ENCODE peak calls at places on chromosomes 7 and 10, in nine cellular contexts. I is CD4-positive, CD25-positive, alpha-beta regulatory T cell; V is ovary; N is A549; M is AG04450; W is lung; L is neuronal stem cell; F is colonic mucosa; P is left ventricle myocardium inferior. S is an unnamed sample.

GRCh38 chr7:3897430-3898385 is 596.7 kb downstream of the SDK1 start:
- DNase-seq in I (peak), V (no peak), N (peak), M (peak), W (no peak), L (no peak), F (no peak), P (no peak), S (no peak)

GRCh38 chr7:135943266-135943889 is 33.8 kb downstream of the MTPN start:
- DNase-seq in I (no peak), V (no peak), N (no peak), M (no peak), W (no peak), L (no peak), F (no peak), P (no peak), S (no peak)

GRCh38 chr10:48507494-48507893 is 97.4 kb downstream of the ARHGAP22 start:
- DNase-seq in I (no peak), V (no peak), N (no peak), M (no peak), W (no peak), L (no peak), F (peak), P (no peak), S (no peak)

GRCh38 chr7:29106128-29106988 is 40.0 kb downstream of the CPVL start:
- DNase-seq in I (no peak), V (no peak), N (no peak), M (peak), W (peak), L (peak), F (peak), P (no peak), S (no peak)

GRCh38 chr7:80410081-80410480 is 101.8 kb downstream of the GNAT3 start:
- DNase-seq in I (no peak), V (no peak), N (no peak), M (no peak), W (no peak), L (no peak), F (no peak), P (no peak), S (no peak)

GRCh38 chr7:28618383-28618782 is 206.1 kb downstream of the CREB5 start:
- DNase-seq in I (no peak), V (no peak), N (no peak), M (no peak), W (no peak), L (no peak), F (no peak), P (no peak), S (no peak)

GRCh38 chr7:129222064-129222463 is 2.8 kb upstream of the AHCYL2 start:
- DNase-seq in I (no peak), V (no peak), N (no peak), M (no peak), W (no peak), L (no peak), F (no peak), P (no peak), S (no peak)

GRCh38 chr10:78062296-78062695 is 28.6 kb downstream of the RPS24 start:
- DNase-seq in I (no peak), V (no peak), N (no peak), M (no peak), W (no peak), L (no peak), F (no peak), P (no peak), S (no peak)

DNA sequence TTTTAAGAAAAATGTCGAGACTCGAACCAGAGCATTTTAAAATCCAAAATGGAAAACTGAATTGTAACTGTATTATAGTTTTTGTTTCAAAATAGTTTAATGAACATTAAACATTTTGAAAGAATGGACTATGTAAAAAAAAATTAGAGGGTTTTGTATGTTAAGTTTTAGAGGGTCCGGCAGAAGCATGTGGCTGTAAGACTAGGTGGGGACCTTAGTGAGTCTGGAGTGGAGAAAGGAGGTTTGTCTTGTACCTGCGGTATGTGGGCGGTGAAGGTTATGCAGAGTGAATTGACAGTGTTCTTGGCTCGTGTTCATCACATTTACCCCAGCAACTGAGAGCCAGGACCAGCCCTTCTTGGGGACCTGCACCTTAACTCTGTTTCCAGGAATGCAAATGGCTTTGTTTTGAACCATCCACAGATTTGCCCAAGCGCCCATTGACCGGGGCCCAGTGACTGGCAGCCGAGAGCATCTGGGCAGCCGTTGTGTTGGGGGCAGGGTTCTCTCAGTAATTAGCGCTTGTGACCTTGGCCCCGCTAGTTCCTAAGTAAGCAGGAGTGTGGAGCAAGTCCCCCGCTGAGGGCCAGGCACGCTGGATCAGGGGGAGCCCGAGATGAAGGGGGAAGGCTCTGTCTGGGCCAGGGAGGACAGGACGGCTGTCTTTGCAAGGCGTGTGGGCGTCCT is 1.4 kb upstream of the KLF6 start:
- DNase-seq in I (peak), V (peak), N (no peak), M (no peak), W (no peak), L (no peak), F (peak), P (no peak), S (no peak)
- H3K27ac ChIP-seq in I (peak), V (no peak), N (peak), M (no peak), W (peak), L (no peak), F (peak), P (peak), S (peak)

GRCh38 chr7:47046949-47047348 is 535.0 kb downstream of the TNS3 start:
- DNase-seq in I (no peak), V (no peak), N (no peak), M (no peak), W (no peak), L (no peak), F (no peak), P (no peak), S (no peak)

GRCh38 chr7:47044620-47045019 is 537.3 kb downstream of the TNS3 start:
- DNase-seq in I (no peak), V (no peak), N (no peak), M (no peak), W (no peak), L (no peak), F (no peak), P (no peak), S (no peak)

GRCh38 chr7:47047384-47047783 is 534.5 kb downstream of the TNS3 start:
- DNase-seq in I (no peak), V (no peak), N (no peak), M (no peak), W (no peak), L (no peak), F (no peak), P (no peak), S (no peak)

GRCh38 chr7:47045169-47045568 is 536.7 kb downstream of the TNS3 start:
- DNase-seq in I (no peak), V (peak), N (no peak), M (no peak), W (peak), L (no peak), F (no peak), P (peak), S (no peak)

GRCh38 chr7:47045592-47045991 is 536.3 kb downstream of the TNS3 start:
- DNase-seq in I (no peak), V (no peak), N (no peak), M (no peak), W (no peak), L (no peak), F (no peak), P (no peak), S (no peak)
- H3K27ac ChIP-seq in I (no peak), V (no peak), N (no peak), M (no peak), W (peak), L (no peak), F (no peak), P (peak), S (no peak)

DNA sequence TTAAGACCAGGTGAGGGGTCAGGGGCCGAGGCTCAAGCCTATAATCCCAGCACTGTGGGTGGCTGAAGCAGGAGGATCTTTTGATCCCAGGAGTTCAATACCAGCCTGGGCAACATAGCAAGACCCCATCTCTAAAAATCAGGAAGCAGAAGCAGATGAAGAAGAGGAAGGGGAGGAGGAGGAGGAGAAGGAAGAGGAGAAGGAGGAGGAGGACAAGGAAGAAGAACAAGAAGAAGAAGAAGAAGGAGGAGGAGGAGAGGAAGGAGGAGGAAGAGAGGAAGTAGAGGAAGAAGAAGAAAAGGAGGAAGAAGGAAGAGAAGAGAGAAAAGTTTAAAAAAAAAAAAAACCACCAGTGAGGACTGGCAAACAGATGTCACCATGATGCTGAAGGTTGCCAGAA is 92.0 kb upstream of the TMEM26 start:
- DNase-seq in I (no peak), V (no peak), N (no peak), M (no peak), W (no peak), L (no peak), F (no peak), P (no peak), S (no peak)
- H3K27ac ChIP-seq in I (no peak), V (no peak), N (no peak), M (no peak), W (no peak), L (no peak), F (no peak), P (no peak), S (no peak)

GRCh38 chr7:74478671-74479065 is 25.0 kb downstream of the GTF2IRD1 start:
- DNase-seq in I (no peak), V (no peak), N (no peak), M (no peak), W (no peak), L (no peak), F (no peak), P (no peak), S (no peak)

GRCh38 chr7:74479066-74479781 is 25.5 kb downstream of the GTF2IRD1 start:
- DNase-seq in I (no peak), V (peak), N (no peak), M (no peak), W (peak), L (no peak), F (peak), P (peak), S (no peak)

GRCh38 chr7:74480861-74481417 is 27.2 kb downstream of the GTF2IRD1 start:
- DNase-seq in I (no peak), V (peak), N (no peak), M (peak), W (peak), L (no peak), F (peak), P (peak), S (no peak)

GRCh38 chr7:74481458-74482324 is 28.0 kb downstream of the GTF2IRD1 start:
- DNase-seq in I (no peak), V (no peak), N (no peak), M (no peak), W (no peak), L (no peak), F (no peak), P (no peak), S (no peak)

GRCh38 chr7:74479961-74480829 is 26.5 kb downstream of the GTF2IRD1 start:
- DNase-seq in I (no peak), V (peak), N (no peak), M (peak), W (peak), L (peak), F (peak), P (peak), S (no peak)
- H3K27ac ChIP-seq in I (no peak), V (peak), N (peak), M (peak), W (peak), L (peak), F (peak), P (peak), S (peak)

GRCh38 chr7:82382276-82382675 is 61.3 kb downstream of the CACNA2D1 start:
- DNase-seq in I (no peak), V (no peak), N (no peak), M (no peak), W (no peak), L (peak), F (no peak), P (no peak), S (no peak)
- H3K27ac ChIP-seq in I (no peak), V (no peak), N (no peak), M (no peak), W (no peak), L (no peak), F (no peak), P (no peak), S (no peak)

GRCh38 chr7:150974468-150975391 is 3.4 kb downstream of the KCNH2 start:
- DNase-seq in I (peak), V (peak), N (peak), M (no peak), W (peak), L (no peak), F (peak), P (peak), S (no peak)

GRCh38 chr7:150971242-150972048 is 6.7 kb downstream of the KCNH2 start:
- DNase-seq in I (no peak), V (peak), N (no peak), M (no peak), W (no peak), L (no peak), F (no peak), P (peak), S (no peak)

GRCh38 chr7:150972094-150972493 is 6.0 kb downstream of the KCNH2 start:
- DNase-seq in I (no peak), V (peak), N (no peak), M (no peak), W (no peak), L (no peak), F (no peak), P (peak), S (no peak)

GRCh38 chr7:150973571-150974451 is 4.3 kb downstream of the KCNH2 start:
- DNase-seq in I (peak), V (no peak), N (no peak), M (no peak), W (no peak), L (no peak), F (peak), P (no peak), S (no peak)

GRCh38 chr7:150972746-150973145 is 5.4 kb downstream of the KCNH2 start:
- DNase-seq in I (no peak), V (no peak), N (no peak), M (no peak), W (no peak), L (no peak), F (no peak), P (no peak), S (no peak)
- H3K27ac ChIP-seq in I (no peak), V (no peak), N (no peak), M (no peak), W (no peak), L (no peak), F (no peak), P (peak), S (no peak)

S was measured in epithelial cell of prostate.